ENCODE peak calls at places on chromosomes 5 and 9, in six cellular contexts. W, T, J, E, U and K are unnamed samples.

GRCh38 chr5:493758-494157 is 30.5 kb downstream of the SLC9A3 start:
- DNase-seq in W (no peak), T (no peak), J (no peak), E (no peak), U (no peak), K (no peak)

GRCh38 chr9:136762915-136763648 is 1.2 kb downstream of the LCN15 start:
- DNase-seq in W (no peak), T (no peak), J (no peak), E (peak; percentile 44), U (no peak), K (no peak)

GRCh38 chr9:38680827-38681226 is 39.1 kb downstream of the FAM240B start:
- DNase-seq in W (no peak), T (no peak), J (no peak), E (no peak), U (no peak), K (no peak)

GRCh38 chr9:36488322-36488838 is 84.3 kb upstream of the MELK start:
- DNase-seq in W (no peak), T (no peak), J (no peak), E (no peak), U (peak; percentile 9), K (no peak)

GRCh38 chr9:128190013-128190412 is 1.4 kb downstream of the CIZ1 start:
- DNase-seq in W (no peak), T (no peak), J (no peak), E (no peak), U (no peak), K (no peak)

GRCh38 chr5:1388383-1388967 is 43.6 kb upstream of the CLPTM1L start:
- DNase-seq in W (no peak), T (no peak), J (no peak), E (no peak), U (no peak), K (no peak)

GRCh38 chr9:107488400-107489143 is 997 bp downstream of the KLF4 start:
- DNase-seq in W (no peak), T (peak; percentile 46), J (no peak), E (peak; percentile 28), U (no peak), K (peak; percentile 49)

GRCh38 chr9:29118555-29118954 is 1545.3 kb upstream of the C9orf72 start:
- DNase-seq in W (no peak), T (no peak), J (no peak), E (no peak), U (no peak), K (no peak)

GRCh38 chr5:151081426-151082273 is 816 bp upstream of the TNIP1 start:
- DNase-seq in W (no peak), T (peak; percentile 17), J (no peak), E (no peak), U (no peak), K (no peak)

GRCh38 chr9:116279230-116279629 is 125.6 kb downstream of the PAPPA start:
- DNase-seq in W (no peak), T (no peak), J (no peak), E (no peak), U (no peak), K (no peak)

GRCh38 chr5:137705106-137705505 is 30.8 kb downstream of the KLHL3 start:
- DNase-seq in W (no peak), T (no peak), J (no peak), E (no peak), U (no peak), K (no peak)

GRCh38 chr5:74638776-74639537 is 1.6 kb downstream of the ENC1 start:
- DNase-seq in W (no peak), T (peak; percentile 21), J (no peak), E (no peak), U (no peak), K (peak; percentile 26)

GRCh38 chr9:134419684-134420076 is 93.4 kb downstream of the RXRA start:
- DNase-seq in W (no peak), T (peak; percentile 16), J (no peak), E (no peak), U (peak; percentile 38), K (no peak)

GRCh38 chr9:123167474-123167873 is 100.9 kb downstream of the STRBP start:
- DNase-seq in W (no peak), T (no peak), J (no peak), E (no peak), U (no peak), K (no peak)

GRCh38 chr9:281753-282645 is 67.3 kb downstream of the DOCK8 start:
- DNase-seq in W (no peak), T (no peak), J (no peak), E (peak; percentile 12), U (no peak), K (no peak)

GRCh38 chr5:173201636-173202265 is 33.3 kb downstream of the NKX2-5 start:
- DNase-seq in W (no peak), T (no peak), J (no peak), E (no peak), U (no peak), K (peak; percentile 59)

GRCh38 chr5:179275941-179276837 is 69.1 kb downstream of the ADAMTS2 start:
- DNase-seq in W (no peak), T (no peak), J (no peak), E (no peak), U (no peak), K (peak; percentile 63)

GRCh38 chr5:103800728-103801127 is 238.1 kb upstream of the NUDT12 start:
- DNase-seq in W (no peak), T (peak; percentile 6), J (no peak), E (no peak), U (no peak), K (no peak)

GRCh38 chr5:16934123-16934522 is 2.0 kb downstream of the MYO10 start:
- DNase-seq in W (no peak), T (no peak), J (no peak), E (peak; percentile 31), U (no peak), K (peak; percentile 81)

GRCh38 chr5:10775646-10776045 is 14.6 kb upstream of the DAP start:
- DNase-seq in W (no peak), T (no peak), J (no peak), E (no peak), U (no peak), K (no peak)

GRCh38 chr5:350355-350754 is 28.8 kb downstream of the AHRR start:
- DNase-seq in W (no peak), T (no peak), J (no peak), E (no peak), U (no peak), K (no peak)